ENCODE peak calls at places on chromosomes 11 and 22, in seven cellular contexts. N, U, G, J, I, R and Z are unnamed samples.

GRCh38 chr11:61042961-61043540 is 59.2 kb upstream of the CD5 start:
- DNase-seq in N (no peak), U (no peak), G (no peak), J (no peak), I (no peak), R (no peak), Z (no peak)

GRCh38 chr22:29259253-29259899 is 8.4 kb downstream of the RHBDD3 start:
- DNase-seq in N (no peak), U (no peak), G (no peak), J (no peak), I (no peak), R (no peak), Z (no peak)

GRCh38 chr11:58222730-58223129 is 6.0 kb downstream of the OR10Q1 start:
- DNase-seq in N (no peak), U (no peak), G (no peak), J (no peak), I (no peak), R (no peak), Z (no peak)

GRCh38 chr22:41206719-41207118 is 1.6 kb downstream of the L3MBTL2 start:
- DNase-seq in N (no peak), U (no peak), G (no peak), J (no peak), I (no peak), R (no peak), Z (no peak)

GRCh38 chr11:65482306-65482850 is 16.5 kb upstream of the MALAT1 start:
- DNase-seq in N (no peak), U (no peak), G (no peak), J (no peak), I (no peak), R (no peak), Z (no peak)

GRCh38 chr11:118434123-118434552 is 2.2 kb upstream of the KMT2A start:
- DNase-seq in N (no peak), U (no peak), G (no peak), J (no peak), I (no peak), R (no peak), Z (no peak)

GRCh38 chr11:32870676-32871075 is 21.9 kb upstream of the QSER1 start:
- DNase-seq in N (no peak), U (no peak), G (no peak), J (peak; percentile 7), I (peak; percentile 37), R (no peak), Z (peak; percentile 11)

GRCh38 chr11:35066783-35067476 is 72.0 kb upstream of the CD44 start:
- DNase-seq in N (no peak), U (no peak), G (no peak), J (no peak), I (no peak), R (no peak), Z (peak; percentile 56)

GRCh38 chr11:5476184-5476819 is 12.2 kb upstream of the OR52D1 start:
- DNase-seq in N (no peak), U (peak; percentile 38), G (peak; percentile 33), J (peak; percentile 44), I (peak; percentile 53), R (peak; percentile 29), Z (peak; percentile 47)

GRCh38 chr22:39679652-39680051 is 109.1 kb downstream of the CACNA1I start:
- DNase-seq in N (no peak), U (no peak), G (no peak), J (no peak), I (no peak), R (no peak), Z (no peak)

GRCh38 chr22:36729321-36729720 is 25.8 kb upstream of the CACNG2 start:
- DNase-seq in N (no peak), U (no peak), G (no peak), J (no peak), I (no peak), R (no peak), Z (no peak)

GRCh38 chr11:45649544-45650165 is 15.8 kb downstream of the CHST1 start:
- DNase-seq in N (no peak), U (no peak), G (no peak), J (no peak), I (no peak), R (no peak), Z (no peak)

GRCh38 chr22:40524392-40525249 is 111.9 kb downstream of the MRTFA start:
- DNase-seq in N (no peak), U (no peak), G (no peak), J (no peak), I (no peak), R (no peak), Z (peak; percentile 22)

GRCh38 chr11:2471048-2471803 is 26.4 kb downstream of the KCNQ1 start:
- DNase-seq in N (no peak), U (no peak), G (no peak), J (no peak), I (no peak), R (no peak), Z (no peak)

GRCh38 chr22:36386351-36386899 is 1.3 kb downstream of the MYH9 start:
- DNase-seq in N (no peak), U (no peak), G (no peak), J (no peak), I (peak; percentile 30), R (no peak), Z (peak; percentile 36)

GRCh38 chr11:72038491-72038890 is 39.8 kb downstream of the IL18BP start:
- DNase-seq in N (no peak), U (peak; percentile 75), G (no peak), J (no peak), I (no peak), R (peak; percentile 82), Z (no peak)

GRCh38 chr11:36110698-36111410 is 167.0 kb downstream of the LDLRAD3 start:
- DNase-seq in N (no peak), U (no peak), G (no peak), J (no peak), I (peak; percentile 3), R (no peak), Z (no peak)

GRCh38 chr22:39723899-39724351 is 153.4 kb downstream of the CACNA1I start:
- DNase-seq in N (no peak), U (no peak), G (no peak), J (peak; percentile 5), I (no peak), R (no peak), Z (no peak)

GRCh38 chr22:37749831-37750595 is 53.2 kb downstream of the TRIOBP start:
- DNase-seq in N (no peak), U (no peak), G (no peak), J (no peak), I (no peak), R (no peak), Z (no peak)

GRCh38 chr22:29345932-29346331 is 30.4 kb upstream of the RASL10A start:
- DNase-seq in N (no peak), U (no peak), G (no peak), J (no peak), I (no peak), R (no peak), Z (no peak)

GRCh38 chr11:116696381-116696941 is 76.3 kb downstream of the BUD13 start:
- DNase-seq in N (no peak), U (no peak), G (no peak), J (no peak), I (no peak), R (no peak), Z (no peak)

GRCh38 chr11:36304349-36304748 is 8.3 kb downstream of the PRR5L start:
- DNase-seq in N (no peak), U (no peak), G (no peak), J (no peak), I (no peak), R (no peak), Z (peak; percentile 24)

GRCh38 chr11:117562111-117562510 is 234.5 kb downstream of the CEP164 start:
- DNase-seq in N (no peak), U (no peak), G (no peak), J (no peak), I (no peak), R (no peak), Z (no peak)

GRCh38 chr22:43670545-43670944 is 141.6 kb downstream of the EFCAB6 start:
- DNase-seq in N (no peak), U (no peak), G (no peak), J (no peak), I (no peak), R (no peak), Z (no peak)

GRCh38 chr22:21642584-21643448 is 714 bp downstream of the SDF2L1 start:
- DNase-seq in N (peak; percentile 38), U (no peak), G (peak; percentile 52), J (peak; percentile 51), I (peak; percentile 63), R (no peak), Z (peak; percentile 61)

GRCh38 chr22:31240011-31240410 is 27.9 kb downstream of the LIMK2 start:
- DNase-seq in N (no peak), U (no peak), G (no peak), J (no peak), I (no peak), R (no peak), Z (no peak)

GRCh38 chr11:117614695-117615094 is 182.3 kb downstream of the DSCAML1 start:
- DNase-seq in N (no peak), U (no peak), G (no peak), J (no peak), I (no peak), R (no peak), Z (no peak)

GRCh38 chr11:59616396-59616982 is 915 bp upstream of the OSBP start:
- DNase-seq in N (no peak), U (no peak), G (no peak), J (no peak), I (no peak), R (no peak), Z (no peak)

GRCh38 chr11:12052676-12053605 is 44.5 kb upstream of the DKK3 start:
- DNase-seq in N (no peak), U (no peak), G (no peak), J (no peak), I (no peak), R (no peak), Z (no peak)

GRCh38 chr11:69253028-69253427 is 40.9 kb upstream of the MYEOV start:
- DNase-seq in N (no peak), U (no peak), G (no peak), J (no peak), I (no peak), R (peak; percentile 23), Z (no peak)

GRCh38 chr22:18970180-18970947 is 34.3 kb upstream of the PRODH start:
- DNase-seq in N (no peak), U (no peak), G (no peak), J (no peak), I (peak; percentile 19), R (no peak), Z (no peak)

GRCh38 chr22:20080776-20081654 is 974 bp downstream of the DGCR8 start:
- DNase-seq in N (no peak), U (no peak), G (no peak), J (no peak), I (peak; percentile 2), R (no peak), Z (no peak)

GRCh38 chr11:111540114-111540920 is at the start of gene LAYN:
- DNase-seq in N (peak; percentile 21), U (peak; percentile 57), G (no peak), J (peak; percentile 50), I (peak; percentile 56), R (no peak), Z (no peak)

GRCh38 chr11:80473562-80473961 is 1032.7 kb upstream of the TENM4 start:
- DNase-seq in N (no peak), U (no peak), G (no peak), J (no peak), I (no peak), R (no peak), Z (no peak)

GRCh38 chr22:40416267-40416570 is 45.8 kb downstream of the SGSM3 start:
- DNase-seq in N (no peak), U (no peak), G (no peak), J (no peak), I (no peak), R (no peak), Z (no peak)

GRCh38 chr11:96200243-96200642 is 142.8 kb downstream of the MAML2 start:
- DNase-seq in N (no peak), U (no peak), G (no peak), J (no peak), I (no peak), R (peak; percentile 86), Z (no peak)

GRCh38 chr22:36470162-36470993 is 11.1 kb downstream of the TXN2 start:
- DNase-seq in N (peak; percentile 77), U (peak; percentile 87), G (peak; percentile 74), J (peak; percentile 82), I (peak; percentile 58), R (peak; percentile 79), Z (peak; percentile 84)